ENCODE peak calls at places on chromosomes 1 and 21, in five cellular contexts. I, C, X, M and K are unnamed samples.

GRCh38 chr1:101060992-101061391 is 35.4 kb upstream of the DPH5 start:
- DNase-seq in I (no peak), C (no peak), X (no peak), M (no peak), K (no peak)

GRCh38 chr1:27451346-27451745 is 38.6 kb downstream of the WASF2 start:
- DNase-seq in I (no peak), C (no peak), X (no peak), M (no peak), K (no peak)

GRCh38 chr1:55107111-55107510 is 67.8 kb downstream of the PCSK9 start:
- DNase-seq in I (peak), C (peak), X (no peak), M (no peak), K (no peak)

GRCh38 chr1:29502225-29502755 is 266.0 kb downstream of the PTPRU start:
- DNase-seq in I (no peak), C (no peak), X (no peak), M (no peak), K (no peak)

GRCh38 chr1:65958561-65959350 is 166.1 kb downstream of the PDE4B start:
- DNase-seq in I (no peak), C (peak), X (no peak), M (no peak), K (no peak)

GRCh38 chr1:106502659-106503058 is 553.8 kb upstream of the PRMT6 start:
- DNase-seq in I (no peak), C (no peak), X (no peak), M (no peak), K (no peak)

GRCh38 chr1:47926461-47926999 is 70.7 kb downstream of the TRABD2B start:
- DNase-seq in I (no peak), C (no peak), X (no peak), M (no peak), K (no peak)

GRCh38 chr1:18481190-18481920 is 625 bp downstream of the KLHDC7A start:
- DNase-seq in I (no peak), C (no peak), X (no peak), M (no peak), K (no peak)

GRCh38 chr1:21586926-21587601 is 77.8 kb downstream of the ALPL start:
- DNase-seq in I (peak), C (peak), X (peak), M (no peak), K (no peak)

GRCh38 chr1:68904472-68904871 is 407.6 kb upstream of the DEPDC1 start:
- DNase-seq in I (peak), C (peak), X (no peak), M (no peak), K (no peak)

GRCh38 chr1:44650159-44650831 is 24.0 kb downstream of the TMEM53 start:
- DNase-seq in I (no peak), C (no peak), X (no peak), M (peak), K (no peak)

GRCh38 chr1:193113258-193113991 is 8.2 kb upstream of the GLRX2 start:
- DNase-seq in I (no peak), C (no peak), X (no peak), M (no peak), K (no peak)

GRCh38 chr21:46092026-46092764 is 5.7 kb upstream of the COL6A2 start:
- DNase-seq in I (peak), C (peak), X (no peak), M (no peak), K (no peak)

GRCh38 chr1:226634156-226634588 is 85.6 kb downstream of the STUM start:
- DNase-seq in I (no peak), C (peak), X (peak), M (peak), K (peak)

GRCh38 chr1:20322081-20322824 is 31.6 kb downstream of the VWA5B1 start:
- DNase-seq in I (no peak), C (peak), X (no peak), M (no peak), K (no peak)

GRCh38 chr1:112998592-112999235 is 42.7 kb upstream of the SLC16A1 start:
- DNase-seq in I (peak), C (peak), X (no peak), M (no peak), K (no peak)

DNA sequence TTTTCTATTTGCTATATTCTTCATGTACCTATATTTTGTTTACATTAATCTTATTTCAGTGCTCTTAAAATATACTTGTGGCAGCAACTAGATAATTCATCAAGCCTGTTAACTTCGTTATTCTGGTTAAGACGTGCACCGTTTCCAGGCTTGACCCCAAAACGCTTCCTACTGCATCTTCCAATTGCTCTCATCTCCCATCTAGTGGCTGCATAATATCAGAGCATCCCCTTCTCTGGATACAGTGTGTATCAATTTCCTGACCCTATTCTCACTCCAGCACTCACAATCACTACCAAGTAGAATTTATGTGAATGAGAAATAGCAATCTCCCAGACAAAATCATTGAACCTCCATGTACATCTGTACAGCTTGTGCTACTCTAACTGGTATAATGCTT is 1280.3 kb upstream of the B3GALT2 start:
- DNase-seq in I (no peak), C (peak), X (no peak), M (no peak), K (no peak)
- TF ChIP-seq CTCF in I (peak), C (peak), X (no peak), M (peak), K (peak)

GRCh38 chr1:42482635-42483153 is 19.6 kb downstream of the CCDC30 start:
- DNase-seq in I (no peak), C (no peak), X (no peak), M (no peak), K (no peak)

GRCh38 chr1:42476605-42477004 is 13.5 kb downstream of the CCDC30 start:
- DNase-seq in I (no peak), C (no peak), X (no peak), M (no peak), K (no peak)

GRCh38 chr1:42477775-42478174 is 14.7 kb downstream of the CCDC30 start:
- DNase-seq in I (no peak), C (no peak), X (no peak), M (no peak), K (no peak)

GRCh38 chr1:42480921-42481320 is 17.8 kb downstream of the CCDC30 start:
- DNase-seq in I (no peak), C (peak), X (no peak), M (no peak), K (no peak)

GRCh38 chr1:42479621-42480020 is 16.5 kb downstream of the CCDC30 start:
- DNase-seq in I (no peak), C (peak), X (no peak), M (peak), K (no peak)
- TF ChIP-seq CTCF in I (peak), C (peak), X (no peak), M (peak), K (no peak)

GRCh38 chr1:216310776-216311175 is 112.5 kb downstream of the USH2A start:
- DNase-seq in I (peak), C (peak), X (no peak), M (peak), K (no peak)

GRCh38 chr1:216303690-216304089 is 119.6 kb downstream of the USH2A start:
- DNase-seq in I (no peak), C (no peak), X (no peak), M (no peak), K (no peak)

DNA sequence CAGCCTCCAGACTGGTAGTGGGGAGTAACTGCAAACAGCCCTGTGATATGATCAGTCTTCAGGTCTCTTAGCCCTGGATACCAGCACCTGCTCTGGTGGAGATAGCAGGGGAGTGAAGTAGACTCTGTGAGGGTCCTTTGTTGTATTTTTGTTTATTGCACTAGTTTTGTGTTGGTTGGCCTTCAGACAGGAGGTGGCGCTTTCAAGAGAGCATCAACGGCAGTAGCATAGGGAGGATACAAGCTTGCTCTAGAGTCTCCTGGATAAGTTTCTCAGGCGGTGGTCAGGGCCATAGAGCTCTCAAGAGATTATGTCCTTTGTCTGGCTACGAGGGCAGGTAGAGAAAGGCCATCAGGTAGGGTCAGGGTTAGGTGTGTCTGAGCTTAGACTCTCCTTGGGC is 116.4 kb downstream of the USH2A start:
- DNase-seq in I (no peak), C (no peak), X (no peak), M (no peak), K (no peak)
- TF ChIP-seq CTCF in I (no peak), C (no peak), X (no peak), M (no peak), K (no peak)

GRCh38 chr21:43727571-43728466 is 8.9 kb downstream of the PDXK start:
- DNase-seq in I (no peak), C (peak), X (no peak), M (peak), K (no peak)
- TF ChIP-seq CTCF in I (peak), C (peak), X (no peak), M (no peak), K (peak)